ENCODE peak calls at places on chromosomes 2 and 18, in ten cellular contexts. One of them, this sample, is unnamed.
A peak's percentile ranks its signal among the peaks of the same experiment; 100 is the strongest.

GRCh38 chr18:61992923-61993322 is 100.1 kb upstream of the RNF152 start:
- DNase-seq in T-cell: no peak
- DNase-seq in mesothelial cell of epicardium: no peak
- DNase-seq in pancreas: no peak
- DNase-seq in stimulated activated CD4-positive, alpha-beta T cell treated with anti-CD3 and anti-CD28 coated beads, Interleukin-4, amount 100 ng/mL, for 48 hours: no peak
- DNase-seq in hepatocyte: no peak
- DNase-seq in cardiac fibroblast: peak; percentile 79
- DNase-seq in HepG2: peak; percentile 18
- DNase-seq in H54: no peak
- DNase-seq in GM12865: no peak
- DNase-seq in this sample: no peak

GRCh38 chr2:57373530-57373929 is 673.1 kb upstream of the VRK2 start:
- DNase-seq in GM12865: no peak
- DNase-seq in cardiac fibroblast: peak; percentile 93
- DNase-seq in hepatocyte: no peak
- DNase-seq in T-cell: no peak
- DNase-seq in mesothelial cell of epicardium: no peak
- DNase-seq in pancreas: no peak
- DNase-seq in stimulated activated CD4-positive, alpha-beta T cell treated with anti-CD3 and anti-CD28 coated beads, Interleukin-4, amount 100 ng/mL, for 48 hours: no peak
- DNase-seq in HepG2: no peak
- DNase-seq in H54: no peak
- DNase-seq in this sample: no peak

GRCh38 chr18:3346487-3346886 is 84.6 kb downstream of the MYL12B start:
- DNase-seq in mesothelial cell of epicardium: no peak
- DNase-seq in HepG2: no peak
- DNase-seq in hepatocyte: no peak
- DNase-seq in T-cell: no peak
- DNase-seq in H54: no peak
- DNase-seq in pancreas: no peak
- DNase-seq in GM12865: no peak
- DNase-seq in stimulated activated CD4-positive, alpha-beta T cell treated with anti-CD3 and anti-CD28 coated beads, Interleukin-4, amount 100 ng/mL, for 48 hours: no peak
- DNase-seq in cardiac fibroblast: no peak
- DNase-seq in this sample: no peak

GRCh38 chr2:238843476-238843875 is 4.4 kb upstream of the TWIST2 start:
- DNase-seq in T-cell: no peak
- DNase-seq in cardiac fibroblast: no peak
- DNase-seq in hepatocyte: no peak
- DNase-seq in HepG2: no peak
- DNase-seq in mesothelial cell of epicardium: no peak
- DNase-seq in stimulated activated CD4-positive, alpha-beta T cell treated with anti-CD3 and anti-CD28 coated beads, Interleukin-4, amount 100 ng/mL, for 48 hours: no peak
- DNase-seq in H54: no peak
- DNase-seq in GM12865: no peak
- DNase-seq in pancreas: no peak
- DNase-seq in this sample: no peak

GRCh38 chr2:178811901-178812300 is 4.7 kb upstream of the TTN start:
- DNase-seq in T-cell: no peak
- DNase-seq in stimulated activated CD4-positive, alpha-beta T cell treated with anti-CD3 and anti-CD28 coated beads, Interleukin-4, amount 100 ng/mL, for 48 hours: no peak
- DNase-seq in cardiac fibroblast: no peak
- DNase-seq in HepG2: no peak
- DNase-seq in H54: no peak
- DNase-seq in hepatocyte: no peak
- DNase-seq in GM12865: no peak
- DNase-seq in mesothelial cell of epicardium: no peak
- DNase-seq in pancreas: no peak
- DNase-seq in this sample: no peak

GRCh38 chr18:3411854-3412268 is 38.1 kb upstream of the TGIF1 start:
- DNase-seq in stimulated activated CD4-positive, alpha-beta T cell treated with anti-CD3 and anti-CD28 coated beads, Interleukin-4, amount 100 ng/mL, for 48 hours: no peak
- DNase-seq in T-cell: no peak
- DNase-seq in mesothelial cell of epicardium: no peak
- DNase-seq in GM12865: no peak
- DNase-seq in cardiac fibroblast: peak; percentile 5
- DNase-seq in H54: no peak
- DNase-seq in pancreas: no peak
- DNase-seq in hepatocyte: no peak
- DNase-seq in HepG2: no peak
- DNase-seq in this sample: peak; percentile 53

GRCh38 chr2:197205590-197206215 is 104.9 kb downstream of the ANKRD44 start:
- DNase-seq in mesothelial cell of epicardium: no peak
- DNase-seq in stimulated activated CD4-positive, alpha-beta T cell treated with anti-CD3 and anti-CD28 coated beads, Interleukin-4, amount 100 ng/mL, for 48 hours: peak; percentile 33
- DNase-seq in HepG2: no peak
- DNase-seq in H54: no peak
- DNase-seq in cardiac fibroblast: no peak
- DNase-seq in pancreas: no peak
- DNase-seq in GM12865: peak; percentile 79
- DNase-seq in T-cell: peak; percentile 90
- DNase-seq in hepatocyte: no peak
- DNase-seq in this sample: no peak

GRCh38 chr2:15675456-15676195 is 84.0 kb downstream of the DDX1 start:
- DNase-seq in T-cell: no peak
- DNase-seq in cardiac fibroblast: peak; percentile 7
- DNase-seq in pancreas: no peak
- DNase-seq in mesothelial cell of epicardium: no peak
- DNase-seq in GM12865: no peak
- DNase-seq in stimulated activated CD4-positive, alpha-beta T cell treated with anti-CD3 and anti-CD28 coated beads, Interleukin-4, amount 100 ng/mL, for 48 hours: no peak
- DNase-seq in H54: peak; percentile 79
- DNase-seq in hepatocyte: peak; percentile 34
- DNase-seq in HepG2: no peak
- DNase-seq in this sample: no peak

This sample was measured in left lung.